ENCODE peak calls at places on chromosome 13, in nine cellular contexts. E is heart right ventricle, S is MCF 10A, D is H9, R is Peyer's patch, B is endothelial cell, T is psoas muscle, L is HFF-Myc, C is neural crest cell. P is an unnamed sample.

GRCh38 chr13:46173656-46174055 is 8.3 kb downstream of the LCP1 start:
- DNase-seq in E (no peak), S (no peak), D (no peak), R (no peak), B (no peak), T (no peak), L (no peak), C (no peak), P (no peak)

GRCh38 chr13:68636784-68637183 is 1406.6 kb upstream of the PCDH9 start:
- DNase-seq in E (no peak), S (no peak), D (no peak), R (no peak), B (no peak), T (no peak), L (no peak), C (no peak), P (no peak)

GRCh38 chr13:89695343-89696257 is 1651.9 kb upstream of the MIR17HG start:
- DNase-seq in E (peak; percentile 13), S (peak; percentile 66), D (peak; percentile 46), R (no peak), B (peak; percentile 70), T (no peak), L (no peak), C (peak; percentile 67), P (peak; percentile 69)

GRCh38 chr13:25743426-25743825 is 308.4 kb downstream of the SHISA2 start:
- DNase-seq in E (no peak), S (peak; percentile 9), D (no peak), R (no peak), B (no peak), T (no peak), L (no peak), C (no peak), P (no peak)

GRCh38 chr13:113273856-113274590 is 23.0 kb upstream of the LAMP1 start:
- DNase-seq in E (no peak), S (no peak), D (no peak), R (no peak), B (no peak), T (no peak), L (no peak), C (no peak), P (peak; percentile 90)

GRCh38 chr13:66665991-66666390 is 564.1 kb downstream of the PCDH9 start:
- DNase-seq in E (no peak), S (peak; percentile 42), D (peak; percentile 51), R (no peak), B (peak; percentile 7), T (peak; percentile 27), L (peak; percentile 42), C (peak; percentile 35), P (no peak)

GRCh38 chr13:113350065-113350937 is 13.6 kb downstream of the GRTP1 start:
- DNase-seq in E (no peak), S (no peak), D (peak; percentile 58), R (no peak), B (no peak), T (no peak), L (no peak), C (no peak), P (peak; percentile 72)

GRCh38 chr13:112532837-112533745 is 54.9 kb downstream of the TUBGCP3 start:
- DNase-seq in E (no peak), S (no peak), D (no peak), R (no peak), B (no peak), T (no peak), L (no peak), C (no peak), P (no peak)

GRCh38 chr13:113812140-113813036 is 51.5 kb downstream of the GAS6 start:
- DNase-seq in E (no peak), S (no peak), D (no peak), R (no peak), B (no peak), T (peak; percentile 13), L (no peak), C (no peak), P (no peak)

GRCh38 chr13:59755647-59756290 is 408.0 kb downstream of the DIAPH3 start:
- DNase-seq in E (no peak), S (no peak), D (no peak), R (no peak), B (no peak), T (no peak), L (no peak), C (no peak), P (no peak)

GRCh38 chr13:66689628-66690027 is 540.5 kb downstream of the PCDH9 start:
- DNase-seq in E (no peak), S (peak; percentile 19), D (no peak), R (no peak), B (no peak), T (no peak), L (no peak), C (no peak), P (peak; percentile 13)

GRCh38 chr13:105370011-105370645 is 1165.3 kb downstream of the EFNB2 start:
- DNase-seq in E (no peak), S (peak; percentile 8), D (no peak), R (no peak), B (no peak), T (no peak), L (no peak), C (no peak), P (no peak)

GRCh38 chr13:47426126-47426849 is 529.4 kb upstream of the HTR2A start:
- DNase-seq in E (peak; percentile 27), S (peak; percentile 85), D (no peak), R (no peak), B (no peak), T (peak; percentile 30), L (no peak), C (no peak), P (no peak)

GRCh38 chr13:62293081-62293480 is 877.4 kb upstream of the PCDH20 start:
- DNase-seq in E (no peak), S (peak; percentile 76), D (no peak), R (no peak), B (no peak), T (no peak), L (no peak), C (no peak), P (no peak)
- TF ChIP-seq CTCF in E (no peak), S (no peak), D (no peak), R (no peak), B (no peak), T (no peak), L (no peak), C (no peak), P (no peak)

GRCh38 chr13:30019648-30020626 is 169.5 kb upstream of the UBL3 start:
- DNase-seq in E (no peak), S (no peak), D (no peak), R (no peak), B (no peak), T (no peak), L (no peak), C (no peak), P (no peak)
- TF ChIP-seq CTCF in E (no peak), S (no peak), D (no peak), R (no peak), B (no peak), T (no peak), L (no peak), C (no peak), P (no peak)

GRCh38 chr13:42798118-42798517 is 16.7 kb downstream of the FAM216B start:
- DNase-seq in E (no peak), S (no peak), D (no peak), R (no peak), B (no peak), T (no peak), L (no peak), C (no peak), P (no peak)

GRCh38 chr13:42794572-42795275 is 13.3 kb downstream of the FAM216B start:
- DNase-seq in E (no peak), S (no peak), D (no peak), R (no peak), B (no peak), T (no peak), L (no peak), C (no peak), P (no peak)

DNA sequence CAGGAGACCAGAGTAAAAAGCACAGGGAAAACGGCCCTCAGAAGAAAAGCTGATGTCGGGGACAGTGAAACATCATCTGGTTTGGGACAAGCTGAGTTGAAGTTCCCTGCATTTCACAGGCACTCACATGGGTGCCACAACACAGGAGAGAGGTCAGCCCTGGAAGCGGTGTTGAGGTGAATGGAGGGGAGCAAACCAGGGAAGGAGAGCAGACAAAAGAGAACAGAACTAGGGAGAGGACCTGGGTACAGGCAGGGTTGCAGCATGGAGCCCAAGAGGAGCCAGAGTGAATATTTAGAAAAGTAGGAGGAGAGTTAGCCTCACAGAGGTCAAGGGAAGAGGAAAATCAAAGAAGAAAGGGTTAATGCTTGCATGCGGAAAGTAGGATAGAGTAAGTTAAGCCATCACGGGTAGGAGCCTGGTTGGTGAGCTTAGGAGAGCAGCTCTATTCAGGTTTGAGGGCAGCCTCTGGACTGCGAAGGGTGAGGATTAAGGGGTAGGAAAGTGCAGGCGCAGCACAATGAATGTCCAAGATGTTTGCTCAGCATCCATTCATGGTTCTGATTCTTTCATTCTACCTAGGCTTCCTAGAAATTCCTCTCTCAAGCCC is 15.5 kb downstream of the FAM216B start:
- DNase-seq in E (no peak), S (no peak), D (no peak), R (no peak), B (no peak), T (no peak), L (no peak), C (no peak), P (no peak)
- TF ChIP-seq CTCF in E (no peak), S (no peak), D (no peak), R (no peak), B (no peak), T (no peak), L (no peak), C (no peak), P (no peak)

GRCh38 chr13:79481685-79482052 is 714 bp downstream of the NDFIP2 start:
- DNase-seq in E (no peak), S (peak; percentile 43), D (no peak), R (no peak), B (no peak), T (no peak), L (no peak), C (no peak), P (no peak)

GRCh38 chr13:79482271-79482970 is 1.5 kb downstream of the NDFIP2 start:
- DNase-seq in E (no peak), S (no peak), D (no peak), R (no peak), B (no peak), T (no peak), L (no peak), C (no peak), P (no peak)

GRCh38 chr13:79475569-79475968 is 5.4 kb upstream of the NDFIP2 start:
- DNase-seq in E (no peak), S (no peak), D (no peak), R (no peak), B (no peak), T (no peak), L (no peak), C (no peak), P (no peak)

GRCh38 chr13:79480954-79481684 is at the start of gene NDFIP2:
- DNase-seq in E (peak; percentile 83), S (peak; percentile 86), D (peak; percentile 84), R (peak; percentile 94), B (peak; percentile 86), T (peak; percentile 87), L (peak; percentile 56), C (peak; percentile 82), P (peak; percentile 81)

DNA sequence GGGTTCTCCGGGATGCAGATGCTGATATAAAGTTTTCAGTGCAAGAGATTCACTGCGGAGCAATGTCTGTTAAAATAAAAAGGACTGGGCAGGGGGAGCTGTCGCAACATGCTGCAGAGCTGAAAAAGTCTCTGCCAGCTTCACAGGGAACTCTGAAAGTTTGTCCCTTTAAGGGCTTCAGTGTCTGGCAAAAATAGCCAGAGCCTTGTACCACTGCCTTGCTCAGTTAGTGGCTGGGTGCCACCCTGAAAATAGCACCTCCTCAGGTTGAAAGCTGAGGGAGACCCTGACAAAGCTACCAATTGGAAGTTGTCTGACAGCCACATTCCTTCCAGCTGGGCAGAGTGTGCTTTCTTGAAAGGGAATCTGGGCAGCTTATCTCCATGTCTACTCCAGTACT is 3.0 kb upstream of the NDFIP2 start:
- DNase-seq in E (peak; percentile 49), S (no peak), D (peak; percentile 35), R (no peak), B (no peak), T (peak; percentile 19), L (no peak), C (no peak), P (no peak)
- TF ChIP-seq CTCF in E (no peak), S (no peak), D (peak; percentile 20), R (no peak), B (no peak), T (no peak), L (no peak), C (no peak), P (no peak)

P was measured in WERI-Rb-1.